ENCODE peak calls at places on chromosomes 4 and X, in eight cellular contexts. Z, Q, N, R, T, W, H and C are unnamed samples.

GRCh38 chrX:39766085-39766726 is 331.6 kb downstream of the BCOR start:
- DNase-seq in Z (no peak), Q (no peak), N (peak), R (no peak), T (no peak), W (no peak), H (no peak), C (no peak)

GRCh38 chr4:113499696-113500095 is 261.8 kb downstream of the CAMK2D start:
- DNase-seq in Z (no peak), Q (no peak), N (no peak), R (no peak), T (no peak), W (no peak), H (no peak), C (no peak)

GRCh38 chrX:106933538-106933961 is 13.3 kb downstream of the CLDN2 start:
- DNase-seq in Z (peak), Q (no peak), N (no peak), R (no peak), T (no peak), W (no peak), H (no peak), C (no peak)

GRCh38 chr4:146582864-146583263 is 55.8 kb upstream of the POU4F2 start:
- DNase-seq in Z (no peak), Q (no peak), N (no peak), R (no peak), T (no peak), W (no peak), H (no peak), C (no peak)

GRCh38 chr4:183172881-183173280 is 73.8 kb downstream of the WWC2 start:
- DNase-seq in Z (no peak), Q (no peak), N (no peak), R (no peak), T (no peak), W (no peak), H (no peak), C (no peak)

GRCh38 chr4:15653864-15654391 is 1.2 kb downstream of the FBXL5 start:
- DNase-seq in Z (peak), Q (no peak), N (no peak), R (peak), T (no peak), W (no peak), H (no peak), C (peak)

GRCh38 chrX:34654939-34655338 is 2.1 kb downstream of the TMEM47 start:
- DNase-seq in Z (peak), Q (no peak), N (no peak), R (no peak), T (no peak), W (no peak), H (no peak), C (no peak)

GRCh38 chr4:104677122-104677521 is 182.4 kb upstream of the CXXC4 start:
- DNase-seq in Z (peak), Q (no peak), N (no peak), R (peak), T (no peak), W (no peak), H (no peak), C (no peak)

GRCh38 chrX:103919336-103919682 is 43.1 kb upstream of the TMSB15B start:
- DNase-seq in Z (no peak), Q (no peak), N (peak), R (peak), T (no peak), W (no peak), H (no peak), C (peak)

GRCh38 chrX:103704863-103705262 is 5.8 kb upstream of the TMEM31 start:
- DNase-seq in Z (no peak), Q (no peak), N (no peak), R (no peak), T (no peak), W (no peak), H (no peak), C (no peak)

GRCh38 chrX:63349307-63349706 is 1.8 kb downstream of the SPIN4 start:
- DNase-seq in Z (peak), Q (no peak), N (no peak), R (no peak), T (no peak), W (no peak), H (no peak), C (no peak)

GRCh38 chr4:140012688-140013087 is 141.3 kb downstream of the MAML3 start:
- DNase-seq in Z (peak), Q (no peak), N (peak), R (peak), T (peak), W (peak), H (no peak), C (peak)

GRCh38 chr4:128244379-128244778 is 43.2 kb downstream of the PGRMC2 start:
- DNase-seq in Z (no peak), Q (no peak), N (no peak), R (no peak), T (no peak), W (no peak), H (no peak), C (no peak)

GRCh38 chrX:85836868-85837267 is 210.5 kb downstream of the CHM start:
- DNase-seq in Z (no peak), Q (no peak), N (no peak), R (peak), T (no peak), W (no peak), H (no peak), C (no peak)

GRCh38 chrX:110315541-110315940 is 2.3 kb downstream of the AMMECR1 start:
- DNase-seq in Z (no peak), Q (no peak), N (no peak), R (no peak), T (no peak), W (no peak), H (no peak), C (no peak)

GRCh38 chr4:1855334-1856070 is 454 bp downstream of the LETM1 start:
- DNase-seq in Z (peak), Q (peak), N (no peak), R (peak), T (peak), W (peak), H (no peak), C (no peak)

GRCh38 chr4:128544277-128544676 is 256.7 kb upstream of the PGRMC2 start:
- DNase-seq in Z (no peak), Q (no peak), N (no peak), R (no peak), T (no peak), W (no peak), H (no peak), C (no peak)